ENCODE peak calls at places on chromosomes 1 and 21, in ten cellular contexts. One of them, this sample, is unnamed.
A peak's percentile ranks its signal among the peaks of the same experiment; 100 is the strongest.

GRCh38 chr1:63497577-63497976 is 25.4 kb downstream of the ITGB3BP start:
- DNase-seq in heart left ventricle: no peak
- DNase-seq in stomach: no peak
- DNase-seq in suprapubic skin: no peak
- DNase-seq in tibial nerve: no peak
- DNase-seq in uterus: no peak
- DNase-seq in transverse colon: no peak
- DNase-seq in GM12878: no peak
- DNase-seq in ovary: no peak
- DNase-seq in Peyer's patch: no peak
- DNase-seq in this sample: no peak

GRCh38 chr1:234721476-234722266 is 111.7 kb upstream of the IRF2BP2 start:
- DNase-seq in heart left ventricle: peak; percentile 74
- DNase-seq in stomach: peak; percentile 78
- DNase-seq in suprapubic skin: peak; percentile 73
- DNase-seq in tibial nerve: peak; percentile 50
- DNase-seq in uterus: peak; percentile 91
- DNase-seq in transverse colon: peak; percentile 54
- DNase-seq in GM12878: no peak
- DNase-seq in ovary: peak; percentile 80
- DNase-seq in Peyer's patch: no peak
- DNase-seq in this sample: no peak

GRCh38 chr1:45685308-45686080 is 839 bp downstream of the GPBP1L1 start:
- DNase-seq in heart left ventricle: no peak
- DNase-seq in stomach: no peak
- DNase-seq in suprapubic skin: no peak
- DNase-seq in tibial nerve: no peak
- DNase-seq in uterus: no peak
- DNase-seq in transverse colon: no peak
- DNase-seq in GM12878: no peak
- DNase-seq in ovary: no peak
- DNase-seq in Peyer's patch: no peak
- DNase-seq in this sample: no peak

GRCh38 chr1:52403566-52404115 is 582 bp downstream of the ORC1 start:
- DNase-seq in heart left ventricle: no peak
- DNase-seq in stomach: no peak
- DNase-seq in suprapubic skin: no peak
- DNase-seq in tibial nerve: no peak
- DNase-seq in uterus: no peak
- DNase-seq in transverse colon: peak; percentile 42
- DNase-seq in GM12878: peak; percentile 41
- DNase-seq in ovary: no peak
- DNase-seq in Peyer's patch: no peak
- DNase-seq in this sample: no peak

GRCh38 chr1:6872573-6873261 is 87.5 kb downstream of the CAMTA1 start:
- DNase-seq in heart left ventricle: no peak
- DNase-seq in stomach: no peak
- DNase-seq in suprapubic skin: no peak
- DNase-seq in tibial nerve: no peak
- DNase-seq in uterus: no peak
- DNase-seq in transverse colon: no peak
- DNase-seq in GM12878: no peak
- DNase-seq in ovary: no peak
- DNase-seq in Peyer's patch: no peak
- DNase-seq in this sample: no peak

GRCh38 chr1:174995916-174996315 is 3.8 kb upstream of the CACYBP start:
- DNase-seq in heart left ventricle: no peak
- DNase-seq in stomach: no peak
- DNase-seq in suprapubic skin: no peak
- DNase-seq in tibial nerve: no peak
- DNase-seq in uterus: no peak
- DNase-seq in transverse colon: no peak
- DNase-seq in GM12878: no peak
- DNase-seq in ovary: no peak
- DNase-seq in Peyer's patch: no peak
- DNase-seq in this sample: no peak

GRCh38 chr21:28865488-28866186 is 127.0 kb downstream of the LTN1 start:
- DNase-seq in heart left ventricle: no peak
- DNase-seq in stomach: no peak
- DNase-seq in suprapubic skin: no peak
- DNase-seq in tibial nerve: no peak
- DNase-seq in uterus: no peak
- DNase-seq in transverse colon: no peak
- DNase-seq in GM12878: no peak
- DNase-seq in ovary: no peak
- DNase-seq in Peyer's patch: no peak
- DNase-seq in this sample: no peak

GRCh38 chr1:201013991-201014815 is 9.3 kb downstream of the KIF21B start:
- DNase-seq in heart left ventricle: no peak
- DNase-seq in stomach: no peak
- DNase-seq in suprapubic skin: no peak
- DNase-seq in tibial nerve: no peak
- DNase-seq in uterus: no peak
- DNase-seq in transverse colon: no peak
- DNase-seq in GM12878: no peak
- DNase-seq in ovary: no peak
- DNase-seq in Peyer's patch: no peak
- DNase-seq in this sample: no peak

GRCh38 chr1:27522148-27522859 is 32.3 kb upstream of the WASF2 start:
- DNase-seq in heart left ventricle: no peak
- DNase-seq in stomach: peak; percentile 74
- DNase-seq in suprapubic skin: peak; percentile 87
- DNase-seq in tibial nerve: no peak
- DNase-seq in uterus: no peak
- DNase-seq in transverse colon: no peak
- DNase-seq in GM12878: no peak
- DNase-seq in ovary: no peak
- DNase-seq in Peyer's patch: no peak
- DNase-seq in this sample: no peak
- H3K27ac ChIP-seq in heart left ventricle: peak overlapping the region; percentile 81
- H3K27ac ChIP-seq in stomach: peak overlapping the region; percentile 12
- H3K27ac ChIP-seq in suprapubic skin: peak overlapping the region; percentile 87
- H3K27ac ChIP-seq in tibial nerve: peak overlapping the region; percentile 59
- H3K27ac ChIP-seq in uterus: peak overlapping the region; percentile 96
- H3K27ac ChIP-seq in transverse colon: peak overlapping the region; percentile 62
- H3K27ac ChIP-seq in GM12878: no peak overlapping the region
- H3K27ac ChIP-seq in ovary: no peak overlapping the region
- H3K27ac ChIP-seq in Peyer's patch: peak overlapping the region; percentile 55
- H3K27ac ChIP-seq in this sample: peak overlapping the region; percentile 94

GRCh38 chr21:44803651-44804050 is 2.0 kb upstream of the UBE2G2 start:
- DNase-seq in heart left ventricle: no peak
- DNase-seq in stomach: no peak
- DNase-seq in suprapubic skin: no peak
- DNase-seq in tibial nerve: no peak
- DNase-seq in uterus: no peak
- DNase-seq in transverse colon: no peak
- DNase-seq in GM12878: no peak
- DNase-seq in ovary: no peak
- DNase-seq in Peyer's patch: no peak
- DNase-seq in this sample: no peak

GRCh38 chr21:44800103-44800502 is 1.5 kb downstream of the UBE2G2 start:
- DNase-seq in heart left ventricle: no peak
- DNase-seq in stomach: peak; percentile 38
- DNase-seq in suprapubic skin: no peak
- DNase-seq in tibial nerve: no peak
- DNase-seq in uterus: no peak
- DNase-seq in transverse colon: no peak
- DNase-seq in GM12878: no peak
- DNase-seq in ovary: no peak
- DNase-seq in Peyer's patch: no peak
- DNase-seq in this sample: no peak

GRCh38 chr21:44800971-44801467 is 601 bp downstream of the UBE2G2 start:
- DNase-seq in heart left ventricle: no peak
- DNase-seq in stomach: no peak
- DNase-seq in suprapubic skin: no peak
- DNase-seq in tibial nerve: no peak
- DNase-seq in uterus: no peak
- DNase-seq in transverse colon: no peak
- DNase-seq in GM12878: no peak
- DNase-seq in ovary: no peak
- DNase-seq in Peyer's patch: no peak
- DNase-seq in this sample: no peak

GRCh38 chr21:44802396-44803153 is 955 bp upstream of the UBE2G2 start:
- DNase-seq in heart left ventricle: no peak
- DNase-seq in stomach: no peak
- DNase-seq in suprapubic skin: no peak
- DNase-seq in tibial nerve: no peak
- DNase-seq in uterus: no peak
- DNase-seq in transverse colon: no peak
- DNase-seq in GM12878: no peak
- DNase-seq in ovary: no peak
- DNase-seq in Peyer's patch: no peak
- DNase-seq in this sample: no peak

DNA sequence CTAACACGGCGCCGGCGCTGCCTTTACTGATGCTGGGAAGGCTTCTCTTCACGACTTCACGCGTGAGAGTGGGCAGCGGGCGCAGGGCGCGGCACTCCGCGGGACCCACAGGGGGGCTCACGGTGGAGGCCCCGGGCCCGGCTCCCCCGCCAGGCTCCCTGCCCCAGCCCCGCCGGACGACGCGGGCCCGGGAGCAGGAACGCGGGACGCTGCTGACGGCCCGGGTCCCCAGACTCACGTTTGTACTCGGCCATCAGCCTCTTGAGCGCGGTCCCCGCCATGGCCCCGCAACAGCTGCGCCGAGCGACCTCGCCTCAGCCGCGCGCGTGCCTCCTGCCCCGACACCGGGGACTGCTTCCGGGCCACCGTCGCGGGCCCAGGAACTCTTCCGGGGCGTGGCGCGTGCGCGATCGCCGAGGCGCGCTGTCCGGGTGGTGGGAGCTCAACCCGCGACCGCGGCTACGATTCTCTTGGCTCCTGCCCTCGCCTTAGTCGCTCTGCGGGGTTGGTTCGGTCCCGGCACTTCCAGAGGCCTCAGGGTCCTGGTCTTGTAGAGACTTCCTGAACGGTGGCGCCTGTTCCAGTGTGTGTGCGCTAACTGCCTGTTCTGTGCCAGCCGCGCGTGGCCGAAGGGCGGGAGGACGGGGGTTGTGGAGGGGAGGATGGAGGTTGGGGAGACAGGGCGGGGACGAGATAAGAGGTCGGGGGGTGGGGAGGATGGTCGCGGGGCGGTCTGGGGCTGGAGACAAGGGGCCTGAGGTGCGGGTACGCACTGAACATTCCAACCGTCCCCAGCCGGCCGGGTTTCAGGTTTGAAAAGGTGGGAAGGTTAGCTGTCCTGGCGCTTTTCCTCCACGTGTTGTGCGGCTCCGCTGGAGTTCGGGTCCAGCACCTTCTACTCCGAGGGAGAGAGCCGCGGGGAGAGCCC is at the start of gene UBE2G2:
- DNase-seq in heart left ventricle: peak; percentile 86
- DNase-seq in stomach: peak; percentile 85
- DNase-seq in suprapubic skin: peak; percentile 86
- DNase-seq in tibial nerve: no peak
- DNase-seq in uterus: peak; percentile 64
- DNase-seq in transverse colon: peak; percentile 84
- DNase-seq in GM12878: no peak
- DNase-seq in ovary: peak; percentile 91
- DNase-seq in Peyer's patch: peak; percentile 91
- DNase-seq in this sample: no peak
- TF ChIP-seq POLR2A in heart left ventricle: no peak
- TF ChIP-seq POLR2A in stomach: no peak
- TF ChIP-seq POLR2A in suprapubic skin: peak; percentile 40
- TF ChIP-seq POLR2A in tibial nerve: no peak
- TF ChIP-seq POLR2A in uterus: peak; percentile 11
- TF ChIP-seq POLR2A in transverse colon: peak; percentile 59
- TF ChIP-seq POLR2A in GM12878: peak; percentile 92
- TF ChIP-seq POLR2A in ovary: peak; percentile 57
- TF ChIP-seq POLR2A in Peyer's patch: peak; percentile 44
- TF ChIP-seq POLR2A in this sample: peak; percentile 74

GRCh38 chr1:24294757-24295371 is 24.3 kb upstream of the GRHL3 start:
- DNase-seq in heart left ventricle: peak; percentile 36
- DNase-seq in stomach: peak; percentile 40
- DNase-seq in suprapubic skin: peak; percentile 94
- DNase-seq in tibial nerve: peak; percentile 64
- DNase-seq in uterus: peak; percentile 89
- DNase-seq in transverse colon: peak; percentile 61
- DNase-seq in GM12878: no peak
- DNase-seq in ovary: peak; percentile 44
- DNase-seq in Peyer's patch: peak; percentile 76
- DNase-seq in this sample: no peak

GRCh38 chr1:24297187-24297851 is 21.8 kb upstream of the GRHL3 start:
- DNase-seq in heart left ventricle: no peak
- DNase-seq in stomach: no peak
- DNase-seq in suprapubic skin: no peak
- DNase-seq in tibial nerve: no peak
- DNase-seq in uterus: no peak
- DNase-seq in transverse colon: no peak
- DNase-seq in GM12878: no peak
- DNase-seq in ovary: no peak
- DNase-seq in Peyer's patch: peak; percentile 12
- DNase-seq in this sample: no peak

GRCh38 chr1:24293392-24294227 is 25.5 kb upstream of the GRHL3 start:
- DNase-seq in heart left ventricle: no peak
- DNase-seq in stomach: no peak
- DNase-seq in suprapubic skin: no peak
- DNase-seq in tibial nerve: no peak
- DNase-seq in uterus: no peak
- DNase-seq in transverse colon: no peak
- DNase-seq in GM12878: no peak
- DNase-seq in ovary: no peak
- DNase-seq in Peyer's patch: peak; percentile 38
- DNase-seq in this sample: no peak

GRCh38 chr1:24294228-24294672 is 24.9 kb upstream of the GRHL3 start:
- DNase-seq in heart left ventricle: no peak
- DNase-seq in stomach: no peak
- DNase-seq in suprapubic skin: peak; percentile 84
- DNase-seq in tibial nerve: peak; percentile 33
- DNase-seq in uterus: peak; percentile 88
- DNase-seq in transverse colon: peak; percentile 37
- DNase-seq in GM12878: no peak
- DNase-seq in ovary: no peak
- DNase-seq in Peyer's patch: peak; percentile 28
- DNase-seq in this sample: no peak

GRCh38 chr1:24295547-24295946 is 23.6 kb upstream of the GRHL3 start:
- DNase-seq in heart left ventricle: no peak
- DNase-seq in stomach: no peak
- DNase-seq in suprapubic skin: no peak
- DNase-seq in tibial nerve: no peak
- DNase-seq in uterus: no peak
- DNase-seq in transverse colon: no peak
- DNase-seq in GM12878: no peak
- DNase-seq in ovary: no peak
- DNase-seq in Peyer's patch: peak; percentile 10
- DNase-seq in this sample: no peak
- H3K27ac ChIP-seq in heart left ventricle: no peak overlapping the region
- H3K27ac ChIP-seq in stomach: no peak overlapping the region
- H3K27ac ChIP-seq in suprapubic skin: peak overlapping the region; percentile 90
- H3K27ac ChIP-seq in tibial nerve: peak overlapping the region; percentile 68
- H3K27ac ChIP-seq in uterus: peak overlapping the region; percentile 88
- H3K27ac ChIP-seq in transverse colon: peak overlapping the region; percentile 79
- H3K27ac ChIP-seq in GM12878: no peak overlapping the region
- H3K27ac ChIP-seq in ovary: no peak overlapping the region
- H3K27ac ChIP-seq in Peyer's patch: peak overlapping the region; percentile 67
- H3K27ac ChIP-seq in this sample: peak overlapping the region; percentile 97

GRCh38 chr1:40244138-40244744 is 3.5 kb upstream of the TMCO2 start:
- DNase-seq in heart left ventricle: no peak
- DNase-seq in stomach: no peak
- DNase-seq in suprapubic skin: no peak
- DNase-seq in tibial nerve: no peak
- DNase-seq in uterus: no peak
- DNase-seq in transverse colon: no peak
- DNase-seq in GM12878: no peak
- DNase-seq in ovary: no peak
- DNase-seq in Peyer's patch: no peak
- DNase-seq in this sample: no peak

GRCh38 chr1:40243371-40243770 is 4.4 kb upstream of the TMCO2 start:
- DNase-seq in heart left ventricle: no peak
- DNase-seq in stomach: no peak
- DNase-seq in suprapubic skin: no peak
- DNase-seq in tibial nerve: no peak
- DNase-seq in uterus: no peak
- DNase-seq in transverse colon: no peak
- DNase-seq in GM12878: no peak
- DNase-seq in ovary: no peak
- DNase-seq in Peyer's patch: no peak
- DNase-seq in this sample: no peak

GRCh38 chr1:40241372-40241771 is 6.4 kb upstream of the TMCO2 start:
- DNase-seq in heart left ventricle: no peak
- DNase-seq in stomach: no peak
- DNase-seq in suprapubic skin: no peak
- DNase-seq in tibial nerve: no peak
- DNase-seq in uterus: no peak
- DNase-seq in transverse colon: no peak
- DNase-seq in GM12878: no peak
- DNase-seq in ovary: no peak
- DNase-seq in Peyer's patch: no peak
- DNase-seq in this sample: no peak

GRCh38 chr1:40240390-40240789 is 7.3 kb upstream of the TMCO2 start:
- DNase-seq in heart left ventricle: no peak
- DNase-seq in stomach: no peak
- DNase-seq in suprapubic skin: no peak
- DNase-seq in tibial nerve: no peak
- DNase-seq in uterus: no peak
- DNase-seq in transverse colon: no peak
- DNase-seq in GM12878: no peak
- DNase-seq in ovary: no peak
- DNase-seq in Peyer's patch: no peak
- DNase-seq in this sample: no peak

DNA sequence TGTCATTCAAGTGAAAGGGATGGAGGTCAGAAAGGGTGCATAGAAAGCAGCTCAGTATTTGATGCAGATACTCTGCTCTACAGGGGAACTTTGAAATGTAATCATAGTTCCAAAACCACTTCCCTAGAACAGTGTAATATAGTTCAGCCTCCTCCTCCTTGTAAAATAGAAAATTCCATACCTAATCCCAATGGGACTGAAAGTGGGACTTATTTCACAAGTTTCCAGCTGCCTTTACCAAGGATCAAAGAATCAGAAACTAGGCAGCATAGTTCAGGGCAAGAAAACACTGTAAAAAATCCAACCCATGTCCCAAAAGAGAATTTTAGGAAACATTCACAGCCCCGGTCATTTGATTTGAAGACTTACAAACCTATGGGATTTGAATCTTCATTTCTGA is 8.1 kb upstream of the TMCO2 start:
- DNase-seq in heart left ventricle: no peak
- DNase-seq in stomach: no peak
- DNase-seq in suprapubic skin: no peak
- DNase-seq in tibial nerve: no peak
- DNase-seq in uterus: no peak
- DNase-seq in transverse colon: no peak
- DNase-seq in GM12878: no peak
- DNase-seq in ovary: no peak
- DNase-seq in Peyer's patch: no peak
- DNase-seq in this sample: no peak
- TF ChIP-seq POLR2A in heart left ventricle: no peak
- TF ChIP-seq POLR2A in stomach: no peak
- TF ChIP-seq POLR2A in suprapubic skin: no peak
- TF ChIP-seq POLR2A in tibial nerve: no peak
- TF ChIP-seq POLR2A in uterus: no peak
- TF ChIP-seq POLR2A in transverse colon: no peak
- TF ChIP-seq POLR2A in GM12878: no peak
- TF ChIP-seq POLR2A in ovary: no peak
- TF ChIP-seq POLR2A in Peyer's patch: no peak
- TF ChIP-seq POLR2A in this sample: no peak